ENCODE peak calls at places on chromosomes 4 and X, in seven cellular contexts. One of them, this sample, is unnamed.

GRCh38 chr4:177442623-177443155 is 452 bp upstream of the AGA start:
- DNase-seq in GM23248: peak
- DNase-seq in HT1080: peak
- DNase-seq in NCI-H1417: no peak
- DNase-seq in caudate nucleus: no peak
- DNase-seq in activated B cell treated with CpG ODN at 0.5 μM for 24 hours: no peak
- DNase-seq in endothelial cell: peak
- DNase-seq in this sample: peak

GRCh38 chr4:166197166-166197565 is 324.1 kb downstream of the TLL1 start:
- DNase-seq in GM23248: no peak
- DNase-seq in HT1080: no peak
- DNase-seq in NCI-H1417: no peak
- DNase-seq in caudate nucleus: no peak
- DNase-seq in activated B cell treated with CpG ODN at 0.5 μM for 24 hours: no peak
- DNase-seq in endothelial cell: no peak
- DNase-seq in this sample: no peak

GRCh38 chr4:8289956-8290700 is 20.6 kb downstream of the HTRA3 start:
- DNase-seq in GM23248: no peak
- DNase-seq in HT1080: no peak
- DNase-seq in NCI-H1417: no peak
- DNase-seq in caudate nucleus: no peak
- DNase-seq in activated B cell treated with CpG ODN at 0.5 μM for 24 hours: no peak
- DNase-seq in endothelial cell: no peak
- DNase-seq in this sample: no peak

GRCh38 chrX:113929004-113929403 is 654.9 kb upstream of the HTR2C start:
- DNase-seq in GM23248: peak
- DNase-seq in HT1080: peak
- DNase-seq in NCI-H1417: peak
- DNase-seq in caudate nucleus: no peak
- DNase-seq in activated B cell treated with CpG ODN at 0.5 μM for 24 hours: no peak
- DNase-seq in endothelial cell: peak
- DNase-seq in this sample: no peak

GRCh38 chrX:24515447-24515846 is 50.4 kb downstream of the PDK3 start:
- DNase-seq in GM23248: no peak
- DNase-seq in HT1080: no peak
- DNase-seq in NCI-H1417: no peak
- DNase-seq in caudate nucleus: no peak
- DNase-seq in activated B cell treated with CpG ODN at 0.5 μM for 24 hours: no peak
- DNase-seq in endothelial cell: no peak
- DNase-seq in this sample: no peak

GRCh38 chrX:19686876-19687275 is 171.6 kb upstream of the MAP3K15 start:
- DNase-seq in GM23248: no peak
- DNase-seq in HT1080: no peak
- DNase-seq in NCI-H1417: no peak
- DNase-seq in caudate nucleus: no peak
- DNase-seq in activated B cell treated with CpG ODN at 0.5 μM for 24 hours: no peak
- DNase-seq in endothelial cell: no peak
- DNase-seq in this sample: no peak

GRCh38 chrX:38514014-38514854 is 47.1 kb upstream of the TSPAN7 start:
- DNase-seq in GM23248: no peak
- DNase-seq in HT1080: no peak
- DNase-seq in NCI-H1417: no peak
- DNase-seq in caudate nucleus: no peak
- DNase-seq in activated B cell treated with CpG ODN at 0.5 μM for 24 hours: no peak
- DNase-seq in endothelial cell: no peak
- DNase-seq in this sample: no peak

GRCh38 chr4:173333658-173334084 is 487 bp downstream of the HMGB2 start:
- DNase-seq in GM23248: peak
- DNase-seq in HT1080: no peak
- DNase-seq in NCI-H1417: peak
- DNase-seq in caudate nucleus: peak
- DNase-seq in activated B cell treated with CpG ODN at 0.5 μM for 24 hours: no peak
- DNase-seq in endothelial cell: peak
- DNase-seq in this sample: no peak

GRCh38 chr4:31592293-31592692 is 872.1 kb downstream of the PCDH7 start:
- DNase-seq in GM23248: no peak
- DNase-seq in HT1080: peak
- DNase-seq in NCI-H1417: no peak
- DNase-seq in caudate nucleus: no peak
- DNase-seq in activated B cell treated with CpG ODN at 0.5 μM for 24 hours: no peak
- DNase-seq in endothelial cell: no peak
- DNase-seq in this sample: no peak

GRCh38 chr4:141107927-141108326 is 25.3 kb downstream of the RNF150 start:
- DNase-seq in GM23248: no peak
- DNase-seq in HT1080: no peak
- DNase-seq in NCI-H1417: no peak
- DNase-seq in caudate nucleus: no peak
- DNase-seq in activated B cell treated with CpG ODN at 0.5 μM for 24 hours: no peak
- DNase-seq in endothelial cell: no peak
- DNase-seq in this sample: no peak

GRCh38 chrX:48903290-48903689 is 5.6 kb downstream of the PQBP1 start:
- DNase-seq in GM23248: no peak
- DNase-seq in HT1080: no peak
- DNase-seq in NCI-H1417: no peak
- DNase-seq in caudate nucleus: no peak
- DNase-seq in activated B cell treated with CpG ODN at 0.5 μM for 24 hours: no peak
- DNase-seq in endothelial cell: no peak
- DNase-seq in this sample: no peak

GRCh38 chr4:10015140-10015753 is 6.0 kb downstream of the SLC2A9 start:
- DNase-seq in GM23248: peak
- DNase-seq in HT1080: peak
- DNase-seq in NCI-H1417: peak
- DNase-seq in caudate nucleus: no peak
- DNase-seq in activated B cell treated with CpG ODN at 0.5 μM for 24 hours: no peak
- DNase-seq in endothelial cell: peak
- DNase-seq in this sample: no peak

GRCh38 chr4:166594326-166594946 is 639.9 kb downstream of the SPOCK3 start:
- DNase-seq in GM23248: peak
- DNase-seq in HT1080: peak
- DNase-seq in NCI-H1417: peak
- DNase-seq in caudate nucleus: no peak
- DNase-seq in activated B cell treated with CpG ODN at 0.5 μM for 24 hours: no peak
- DNase-seq in endothelial cell: peak
- DNase-seq in this sample: peak

This sample was measured in GM12878.